ENCODE peak calls at places on chromosomes 5 and 9, in eight cellular contexts. P is prostate gland, V is body of pancreas, E is heart left ventricle, A is spleen, F is uterus, Q is stomach, M is adrenal gland. B is an unnamed sample.

GRCh38 chr5:176736271-176736965 is 73.9 kb upstream of the UNC5A start:
- DNase-seq in Q (no peak), F (peak; percentile 3), M (no peak), P (no peak), V (no peak), E (peak; percentile 22), A (peak; percentile 27), B (no peak)

GRCh38 chr5:120151181-120151580 is 312.9 kb upstream of the PRR16 start:
- DNase-seq in Q (no peak), M (no peak), P (no peak), A (no peak), F (no peak), V (no peak), E (no peak), B (no peak)

GRCh38 chr9:123924727-123925126 is 5.2 kb downstream of the DENND1A start:
- DNase-seq in A (no peak), M (no peak), Q (no peak), V (no peak), E (no peak), P (no peak), F (no peak), B (no peak)

GRCh38 chr5:139402561-139403158 is 1.2 kb downstream of the SPATA24 start:
- DNase-seq in F (no peak), E (no peak), Q (no peak), A (no peak), M (no peak), P (no peak), V (no peak), B (no peak)

GRCh38 chr5:142807378-142807911 is 37.3 kb downstream of the ARHGAP26 start:
- DNase-seq in V (peak; percentile 46), F (no peak), M (peak; percentile 49), A (no peak), P (no peak), E (peak; percentile 66), Q (no peak), B (peak; percentile 44)

GRCh38 chr5:14415516-14416074 is 166.0 kb upstream of the OTULINL start:
- DNase-seq in M (no peak), A (no peak), V (no peak), E (no peak), P (no peak), Q (no peak), F (no peak), B (no peak)

GRCh38 chr5:139705191-139705590 is 57.0 kb downstream of the CXXC5 start:
- DNase-seq in P (no peak), F (no peak), E (no peak), M (no peak), A (no peak), V (no peak), Q (no peak), B (no peak)

GRCh38 chr9:126844085-126844484 is 16.4 kb upstream of the ZBTB34 start:
- DNase-seq in A (no peak), V (no peak), E (no peak), P (no peak), F (no peak), M (no peak), Q (no peak), B (no peak)

GRCh38 chr5:96657068-96657467 is 5.1 kb upstream of the CAST start:
- DNase-seq in V (peak; percentile 39), F (no peak), M (peak; percentile 27), E (no peak), Q (no peak), P (no peak), A (no peak), B (no peak)

GRCh38 chr5:119316116-119316515 is 39.7 kb upstream of the TNFAIP8 start:
- DNase-seq in Q (no peak), V (no peak), M (no peak), E (no peak), F (no peak), P (no peak), A (no peak), B (no peak)

GRCh38 chr5:76175821-76176403 is 92.7 kb downstream of the SV2C start:
- DNase-seq in F (no peak), V (no peak), M (no peak), A (no peak), Q (no peak), P (no peak), E (no peak), B (no peak)

GRCh38 chr5:142320851-142321560 is 3.8 kb downstream of the SPRY4 start:
- DNase-seq in V (no peak), P (no peak), A (no peak), Q (no peak), F (no peak), E (no peak), M (peak; percentile 60), B (no peak)

GRCh38 chr5:72815580-72816296 is 723 bp upstream of the TNPO1 start:
- DNase-seq in Q (no peak), F (no peak), E (no peak), P (no peak), A (no peak), M (no peak), V (no peak), B (no peak)

GRCh38 chr5:151253604-151253948 is 591 bp downstream of the GM2A start:
- DNase-seq in V (no peak), A (no peak), E (no peak), M (no peak), F (no peak), Q (no peak), P (no peak), B (no peak)

GRCh38 chr9:123418506-123418905 is 62.5 kb downstream of the CRB2 start:
- DNase-seq in V (no peak), M (no peak), F (no peak), Q (no peak), E (no peak), P (no peak), A (peak; percentile 34), B (no peak)

GRCh38 chr5:170861855-170862766 is at the start of gene RANBP17:
- DNase-seq in Q (peak; percentile 60), A (peak; percentile 78), F (peak; percentile 19), P (peak; percentile 6), V (peak; percentile 65), M (peak; percentile 74), E (peak; percentile 72), B (no peak)

GRCh38 chr5:132427285-132428146 is 58.0 kb downstream of the SLC22A5 start:
- DNase-seq in M (peak; percentile 46), A (peak; percentile 85), Q (peak; percentile 66), E (no peak), V (peak; percentile 72), P (peak; percentile 39), F (no peak), B (peak; percentile 83)

GRCh38 chr5:119307170-119307569 is 48.6 kb upstream of the TNFAIP8 start:
- DNase-seq in P (no peak), F (no peak), E (no peak), A (no peak), M (no peak), V (no peak), Q (no peak), B (no peak)

GRCh38 chr9:129863059-129863690 is 27.9 kb downstream of the USP20 start:
- DNase-seq in V (peak; percentile 22), A (peak; percentile 83), F (no peak), P (no peak), E (peak; percentile 64), M (no peak), Q (peak; percentile 34), B (no peak)

GRCh38 chr5:138668451-138668850 is 84.8 kb upstream of the CTNNA1 start:
- DNase-seq in Q (peak; percentile 26), V (no peak), P (no peak), E (no peak), M (no peak), F (no peak), A (no peak), B (no peak)

DNA sequence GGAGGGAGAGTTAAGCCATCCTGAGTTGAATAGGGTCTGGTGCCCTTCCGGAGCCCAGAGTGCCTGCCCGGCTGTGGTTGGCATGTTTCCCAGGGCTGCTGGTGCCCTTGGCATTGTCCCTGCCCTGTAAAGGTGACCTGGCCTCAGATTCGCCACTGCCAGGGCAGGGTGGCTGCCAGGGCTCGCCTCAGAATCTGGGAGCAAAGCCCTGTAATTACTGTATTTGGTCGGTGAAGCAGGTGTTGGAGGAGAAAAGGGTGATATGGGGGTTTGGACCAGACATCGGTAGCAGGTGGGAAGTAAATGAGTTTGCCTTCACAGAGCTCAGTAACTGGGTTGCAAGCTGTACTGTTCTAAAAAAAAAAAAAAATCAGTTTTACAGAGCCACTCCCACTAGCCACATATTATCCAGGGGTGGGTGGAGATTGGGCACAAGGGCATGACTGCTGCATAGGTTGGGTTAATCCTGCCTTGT is 47.6 kb downstream of the RGS3 start:
- DNase-seq in Q (peak; percentile 87), P (no peak), E (peak; percentile 83), F (no peak), M (peak; percentile 64), A (peak; percentile 82), V (peak; percentile 72), B (no peak)
- TF ChIP-seq POLR2A in Q (no peak), P (no peak), E (no peak), F (no peak), M (no peak), A (no peak), V (no peak), B (no peak)

GRCh38 chr9:136603901-136604816 is 58.3 kb upstream of the NOTCH1 start:
- DNase-seq in Q (no peak), E (peak; percentile 81), F (no peak), V (no peak), P (no peak), M (peak; percentile 32), A (peak; percentile 86), B (no peak)
- H3K27me3 ChIP-seq in Q (peaks cover 5% of the 10 kb centered on the region), E (no peaks in the 10 kb centered on the region), F (no peaks in the 10 kb centered on the region), V (no peaks in the 10 kb centered on the region), P (no peaks in the 10 kb centered on the region), M (no peaks in the 10 kb centered on the region), A (no peaks in the 10 kb centered on the region), B (peaks cover 9% of the 10 kb centered on the region)

GRCh38 chr5:173057062-173057924 is 1.1 kb downstream of the CREBRF start:
- DNase-seq in V (peak; percentile 99), M (peak; percentile 99), E (peak; percentile 99), P (peak; percentile 99), A (peak; percentile 98), F (peak; percentile 98), Q (peak; percentile 99), B (peak; percentile 99)
- TF ChIP-seq POLR2A in V (peak; percentile 69), M (peak; percentile 29), E (peak; percentile 59), P (no peak), A (no peak), F (peak; percentile 40), Q (no peak), B (peak; percentile 32)

DNA sequence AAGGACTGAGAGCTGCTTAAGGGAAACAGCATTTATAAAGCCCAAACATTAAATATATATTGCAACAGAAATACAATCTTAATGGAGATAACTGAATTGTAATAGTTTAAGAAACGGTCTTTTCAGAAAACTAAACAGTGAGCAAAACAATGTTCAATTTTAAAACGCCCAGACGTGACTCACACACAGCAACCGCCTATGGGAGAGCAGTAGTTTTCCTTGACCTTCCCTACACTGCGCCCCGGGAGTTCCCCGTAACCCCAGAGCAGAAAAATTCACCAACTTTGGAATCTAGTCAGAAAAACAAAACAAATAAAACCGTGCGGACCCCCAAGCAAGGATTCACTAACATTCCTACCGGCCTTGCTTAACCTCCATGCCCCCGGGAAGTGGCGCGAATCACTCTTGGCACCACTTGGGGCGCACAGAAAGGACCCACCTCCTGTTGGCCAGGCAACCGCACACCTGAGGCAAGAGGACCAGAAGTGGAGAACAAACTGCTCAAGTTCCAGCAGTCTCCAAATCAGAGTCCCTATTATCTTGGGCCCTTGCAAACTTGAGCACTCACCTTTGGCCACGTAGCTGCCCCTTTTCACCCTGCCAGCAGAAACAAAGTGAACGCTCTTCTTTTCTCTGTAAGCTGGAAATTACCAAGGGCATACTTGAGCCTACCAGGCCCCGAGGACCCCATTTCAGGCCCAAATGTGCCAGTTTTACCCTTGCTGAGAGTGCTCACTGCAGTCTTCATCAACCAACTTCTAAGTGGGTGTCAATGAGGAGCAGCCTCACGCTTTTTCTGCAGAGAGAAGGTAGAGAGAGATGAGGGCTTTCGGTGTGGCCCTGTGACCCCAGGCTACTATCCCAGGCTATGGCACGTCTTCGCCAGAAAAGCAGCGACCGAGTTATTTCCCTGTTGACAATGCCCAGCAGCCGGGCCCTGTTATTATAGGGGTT is 189.7 kb downstream of the MEF2C start:
- DNase-seq in V (no peak), P (no peak), F (no peak), E (no peak), A (peak; percentile 44), Q (no peak), M (no peak), B (no peak)
- H3K27me3 ChIP-seq in V (no peaks in the 10 kb centered on the region), P (peaks cover 41% of the 10 kb centered on the region), F (peaks cover 81% of the 10 kb centered on the region), E (peaks cover 100% of the 10 kb centered on the region), A (peaks cover 79% of the 10 kb centered on the region), Q (peaks cover 83% of the 10 kb centered on the region), M (peaks cover 80% of the 10 kb centered on the region), B (peaks cover 94% of the 10 kb centered on the region)